ENCODE peak calls at places on chromosomes 6 and 20, in eight cellular contexts. K is NCI-H774; A is T1000; V is A549; U is heart left ventricle; P is CD8-positive, alpha-beta T cell; C is glutamatergic neuron; H is MV-4-11. F is an unnamed sample.

GRCh38 chr20:37992802-37993538 is 40.3 kb downstream of the TTI1 start:
- DNase-seq in C (no peak), U (no peak), P (no peak), K (no peak), H (peak; percentile 82), A (no peak), V (peak; percentile 34), F (peak; percentile 51)

GRCh38 chr6:49979584-49979983 is 10.2 kb upstream of the DEFB113 start:
- DNase-seq in A (no peak), P (no peak), V (no peak), H (no peak), K (no peak), U (no peak), C (no peak), F (no peak)

GRCh38 chr6:167524261-167524660 is 199.4 kb downstream of the TTLL2 start:
- DNase-seq in U (no peak), H (no peak), K (no peak), A (no peak), P (no peak), C (no peak), V (no peak), F (no peak)

GRCh38 chr20:21618697-21619421 is 86.6 kb upstream of the PAX1 start:
- DNase-seq in V (no peak), H (peak; percentile 18), A (no peak), P (no peak), C (no peak), K (no peak), U (no peak), F (no peak)

GRCh38 chr6:12555267-12555666 is 161.3 kb upstream of the PHACTR1 start:
- DNase-seq in P (no peak), U (no peak), C (no peak), H (no peak), K (no peak), V (no peak), A (no peak), F (no peak)

GRCh38 chr20:47886454-47887041 is 101.3 kb upstream of the SULF2 start:
- DNase-seq in C (no peak), K (no peak), V (no peak), A (no peak), H (no peak), P (no peak), U (no peak), F (no peak)

GRCh38 chr6:111810321-111811235 is 62.7 kb downstream of the FYN start:
- DNase-seq in H (no peak), U (no peak), K (no peak), C (no peak), A (no peak), P (no peak), V (no peak), F (no peak)

GRCh38 chr6:133131621-133132020 is 109.5 kb upstream of the EYA4 start:
- DNase-seq in H (no peak), A (no peak), K (no peak), U (no peak), V (no peak), P (no peak), C (no peak), F (no peak)

GRCh38 chr20:50900261-50900660 is 31.0 kb downstream of the ADNP start:
- DNase-seq in P (no peak), C (no peak), U (no peak), A (no peak), H (no peak), V (no peak), K (no peak), F (no peak)

GRCh38 chr6:156618600-156619205 is 158.5 kb upstream of the ARID1B start:
- DNase-seq in P (no peak), V (no peak), H (no peak), C (peak; percentile 49), K (no peak), A (no peak), U (no peak), F (peak; percentile 62)

GRCh38 chr6:40717411-40718057 is 130.4 kb upstream of the LRFN2 start:
- DNase-seq in C (no peak), U (no peak), K (no peak), P (no peak), H (no peak), A (no peak), V (no peak), F (no peak)

GRCh38 chr20:46027245-46027853 is 1.7 kb upstream of the SLC12A5 start:
- DNase-seq in A (peak; percentile 56), C (no peak), U (no peak), K (no peak), V (peak; percentile 42), H (peak; percentile 38), P (peak; percentile 37), F (no peak)

GRCh38 chr6:154710689-154711088 is 22.5 kb upstream of the SCAF8 start:
- DNase-seq in C (no peak), U (no peak), A (no peak), V (no peak), H (no peak), P (no peak), K (no peak), F (no peak)

GRCh38 chr20:45433316-45433715 is 17.4 kb downstream of the PIGT start:
- DNase-seq in P (no peak), K (no peak), V (no peak), A (no peak), H (no peak), U (peak; percentile 64), C (no peak), F (no peak)

GRCh38 chr20:46800405-46800804 is 91.0 kb downstream of the SLC2A10 start:
- DNase-seq in U (no peak), C (no peak), H (no peak), K (no peak), V (no peak), A (no peak), P (no peak), F (no peak)

GRCh38 chr20:53579266-53579580 is 14.4 kb downstream of the ZNF217 start:
- DNase-seq in U (no peak), C (no peak), A (no peak), K (no peak), V (no peak), P (no peak), H (no peak), F (no peak)

GRCh38 chr20:36975085-36975829 is 23.7 kb upstream of the SAMHD1 start:
- DNase-seq in C (no peak), P (peak; percentile 81), K (no peak), H (no peak), A (no peak), U (no peak), V (no peak), F (no peak)

GRCh38 chr20:49419785-49420184 is 62.7 kb downstream of the KCNB1 start:
- DNase-seq in K (no peak), H (no peak), A (no peak), P (no peak), U (no peak), V (no peak), C (no peak), F (no peak)

GRCh38 chr6:128557086-128557485 is 36.7 kb upstream of the PTPRK start:
- DNase-seq in K (no peak), U (no peak), C (no peak), A (no peak), V (no peak), H (no peak), P (no peak), F (no peak)

GRCh38 chr20:34581341-34582189 is 23.0 kb downstream of the MAP1LC3A start:
- DNase-seq in U (no peak), A (peak; percentile 58), V (no peak), K (no peak), H (no peak), P (no peak), C (no peak), F (no peak)